ENCODE peak calls at places on chromosomes 5 and 9, in four cellular contexts. N, Y, T and H are unnamed samples.

GRCh38 chr5:31412324-31412723 is 119.6 kb downstream of the DROSHA start:
- DNase-seq in N (no peak), Y (no peak), T (no peak), H (no peak)

GRCh38 chr5:8773091-8773615 is 772.7 kb downstream of the SEMA5A start:
- DNase-seq in N (no peak), Y (no peak), T (no peak), H (no peak)

GRCh38 chr9:34125681-34126206 is 754 bp downstream of the DCAF12 start:
- DNase-seq in N (no peak), Y (peak; percentile 57), T (peak; percentile 21), H (peak; percentile 53)

GRCh38 chr5:89255845-89256463 is 373.0 kb upstream of the MEF2C start:
- DNase-seq in N (no peak), Y (no peak), T (no peak), H (peak; percentile 0)

GRCh38 chr9:91116226-91116625 is 245.5 kb downstream of the AUH start:
- DNase-seq in N (no peak), Y (no peak), T (no peak), H (no peak)

GRCh38 chr5:61089351-61089750 is 72.9 kb downstream of the SMIM15 start:
- DNase-seq in N (no peak), Y (no peak), T (no peak), H (no peak)

GRCh38 chr5:15598294-15598902 is 98.4 kb downstream of the FBXL7 start:
- DNase-seq in N (no peak), Y (no peak), T (peak; percentile 7), H (no peak)

GRCh38 chr9:136160321-136160938 is 41.8 kb upstream of the TMEM250 start:
- DNase-seq in N (no peak), Y (no peak), T (no peak), H (peak; percentile 45)

GRCh38 chr5:11904270-11904906 is at the start of gene CTNND2:
- DNase-seq in N (no peak), Y (peak; percentile 72), T (no peak), H (peak; percentile 87)

GRCh38 chr9:100474082-100474949 is 1.4 kb downstream of the TMEFF1 start:
- DNase-seq in N (no peak), Y (peak; percentile 42), T (no peak), H (no peak)

GRCh38 chr5:125480901-125481300 is 734.5 kb upstream of the ZNF608 start:
- DNase-seq in N (no peak), Y (peak; percentile 38), T (no peak), H (no peak)

GRCh38 chr9:93223241-93224180 is 39.6 kb downstream of the WNK2 start:
- DNase-seq in N (no peak), Y (peak; percentile 81), T (no peak), H (no peak)

GRCh38 chr5:134541736-134542376 is 16.4 kb downstream of the JADE2 start:
- DNase-seq in N (no peak), Y (no peak), T (no peak), H (no peak)

GRCh38 chr9:134377976-134378375 is 51.7 kb downstream of the RXRA start:
- DNase-seq in N (no peak), Y (peak; percentile 71), T (no peak), H (no peak)

GRCh38 chr9:134328841-134329575 is 2.8 kb downstream of the RXRA start:
- DNase-seq in N (no peak), Y (no peak), T (peak; percentile 73), H (no peak)

GRCh38 chr5:125012727-125013451 is 266.4 kb upstream of the ZNF608 start:
- DNase-seq in N (no peak), Y (no peak), T (peak; percentile 38), H (no peak)

GRCh38 chr9:111900934-111901612 is 4.5 kb downstream of the UGCG start:
- DNase-seq in N (no peak), Y (no peak), T (no peak), H (no peak)

GRCh38 chr9:125522328-125522725 is 184.7 kb downstream of the MAPKAP1 start:
- DNase-seq in N (no peak), Y (no peak), T (no peak), H (no peak)

GRCh38 chr5:151628112-151628823 is 37.1 kb upstream of the FAT2 start:
- DNase-seq in N (no peak), Y (no peak), T (no peak), H (no peak)

GRCh38 chr9:128863647-128864046 is 18.1 kb downstream of the KYAT1 start:
- DNase-seq in N (peak; percentile 13), Y (peak; percentile 87), T (peak; percentile 72), H (peak; percentile 87)

GRCh38 chr5:37893414-37894134 is 53.7 kb upstream of the GDNF start:
- DNase-seq in N (no peak), Y (no peak), T (no peak), H (no peak)

GRCh38 chr5:168552146-168552545 is 23.0 kb downstream of the FBLL1 start:
- DNase-seq in N (no peak), Y (no peak), T (no peak), H (no peak)

GRCh38 chr9:111992523-111992922 is 95.9 kb downstream of the UGCG start:
- DNase-seq in N (peak; percentile 77), Y (no peak), T (no peak), H (no peak)

GRCh38 chr9:132627594-132627993 is 42.2 kb downstream of the DDX31 start:
- DNase-seq in N (no peak), Y (no peak), T (no peak), H (no peak)

GRCh38 chr5:168528521-168529360 is at the start of gene FBLL1:
- DNase-seq in N (no peak), Y (peak; percentile 94), T (peak; percentile 19), H (peak; percentile 89)

GRCh38 chr5:168916266-168916665 is 337.1 kb upstream of the PANK3 start:
- DNase-seq in N (no peak), Y (peak; percentile 74), T (no peak), H (peak; percentile 51)

GRCh38 chr5:139364466-139364865 is 18.6 kb downstream of the SLC23A1 start:
- DNase-seq in N (no peak), Y (no peak), T (no peak), H (no peak)

GRCh38 chr5:139363937-139364336 is 19.2 kb downstream of the SLC23A1 start:
- DNase-seq in N (no peak), Y (no peak), T (no peak), H (no peak)

GRCh38 chr5:139371482-139372435 is 11.3 kb downstream of the SLC23A1 start:
- DNase-seq in N (no peak), Y (no peak), T (no peak), H (no peak)

GRCh38 chr5:139368613-139369012 is 14.5 kb downstream of the SLC23A1 start:
- DNase-seq in N (no peak), Y (no peak), T (no peak), H (no peak)

GRCh38 chr5:139369181-139369580 is 13.9 kb downstream of the SLC23A1 start:
- DNase-seq in N (no peak), Y (no peak), T (no peak), H (no peak)
- TF ChIP-seq TCF12 in N (no peak), Y (peak; percentile 41), T (no peak), H (no peak)

GRCh38 chr9:89145086-89145485 is 33.5 kb downstream of the SHC3 start:
- DNase-seq in N (no peak), Y (no peak), T (no peak), H (no peak)
- TF ChIP-seq TCF12 in N (no peak), Y (no peak), T (no peak), H (no peak)

DNA sequence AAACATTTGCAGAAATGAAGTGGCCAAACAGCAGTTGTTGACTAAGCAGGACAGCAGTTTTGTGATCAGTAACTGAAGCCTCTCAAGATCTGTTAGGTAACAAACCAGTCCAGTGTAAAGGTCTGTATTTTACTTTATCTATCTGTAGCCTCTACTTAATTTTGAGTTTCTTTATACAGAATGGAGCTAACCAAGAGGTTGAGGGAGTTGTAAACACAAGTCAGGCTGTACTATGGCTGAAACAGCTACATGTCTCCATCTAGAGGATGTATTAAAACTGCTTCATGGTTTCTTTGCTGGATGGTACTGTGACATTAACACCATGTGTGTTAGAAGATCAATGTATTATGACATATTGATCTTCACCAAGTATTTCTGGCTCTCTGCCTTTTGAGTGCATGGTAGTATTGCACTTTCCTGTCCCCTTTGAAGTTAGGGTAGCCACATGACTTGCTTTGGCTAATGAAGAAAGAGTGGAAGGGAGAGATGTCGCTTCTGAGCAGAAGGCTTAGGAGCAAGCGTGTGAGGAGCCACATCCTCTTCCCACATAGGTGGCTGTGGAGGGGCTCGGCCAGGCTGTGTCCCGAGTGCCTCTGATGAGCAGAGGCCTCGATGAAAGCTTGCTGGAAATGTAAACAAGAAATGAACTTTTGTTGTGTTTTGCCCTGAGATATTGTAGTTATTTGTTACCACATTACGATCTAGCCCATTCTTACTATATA is 105.6 kb upstream of the PCA3 start:
- DNase-seq in N (no peak), Y (no peak), T (peak; percentile 38), H (no peak)
- TF ChIP-seq TCF12 in N (no peak), Y (no peak), T (no peak), H (no peak)

DNA sequence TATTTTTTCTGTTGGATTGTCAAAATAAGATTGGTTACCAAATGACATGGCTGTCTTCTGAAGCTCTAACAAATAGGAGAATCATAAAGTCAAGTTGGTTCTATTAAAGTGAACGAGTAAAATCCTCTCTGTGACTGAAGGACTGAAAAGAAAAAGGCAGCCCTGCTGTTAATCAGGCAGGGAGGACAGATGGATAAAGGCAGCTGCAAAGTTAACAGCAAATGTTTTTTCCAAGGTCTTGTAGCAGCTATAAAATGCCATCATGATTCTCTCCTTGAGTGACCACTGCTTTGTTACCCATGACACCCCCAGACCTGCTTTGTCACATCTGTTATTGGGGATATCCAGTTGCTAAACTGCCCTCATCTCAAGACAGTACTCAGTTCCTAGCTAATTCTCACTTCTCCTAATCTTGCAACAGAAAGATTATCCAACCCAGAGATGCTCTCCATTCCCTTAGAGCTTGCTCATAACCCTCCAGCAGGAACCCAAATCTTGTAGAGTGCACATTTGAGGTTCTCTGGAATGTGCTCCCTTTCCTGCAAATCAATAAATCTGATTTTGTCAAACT is 89.7 kb upstream of the PARP8 start:
- DNase-seq in N (no peak), Y (no peak), T (no peak), H (no peak)
- TF ChIP-seq TCF12 in N (no peak), Y (no peak), T (no peak), H (no peak)

GRCh38 chr5:82277987-82278710 is at the start of gene RPS23:
- DNase-seq in N (peak; percentile 74), Y (peak; percentile 91), T (peak; percentile 86), H (no peak)

GRCh38 chr5:82277613-82277986 is 554 bp downstream of the RPS23 start:
- DNase-seq in N (no peak), Y (peak; percentile 8), T (no peak), H (no peak)

GRCh38 chr5:82275267-82275664 is 2.9 kb downstream of the RPS23 start:
- DNase-seq in N (no peak), Y (no peak), T (no peak), H (no peak)

GRCh38 chr5:82276800-82277612 is 1.1 kb downstream of the RPS23 start:
- DNase-seq in N (no peak), Y (no peak), T (no peak), H (no peak)

GRCh38 chr5:82278711-82279370 is 687 bp upstream of the RPS23 start:
- DNase-seq in N (no peak), Y (no peak), T (no peak), H (no peak)
- TF ChIP-seq TCF12 in N (no peak), Y (no peak), T (no peak), H (no peak)

GRCh38 chr9:68841292-68842052 is 136.4 kb downstream of the PIP5K1B start:
- DNase-seq in N (no peak), Y (no peak), T (no peak), H (no peak)
- TF ChIP-seq TCF12 in N (no peak), Y (no peak), T (no peak), H (no peak)